ENCODE peak calls at places on chromosomes 4 and X, in seven cellular contexts. A is ascending aorta, X is tibial artery, L is IMR-90, E is choroid plexus epithelial cell, N is fibroblast of lung, I is AG10803. K is an unnamed sample.

GRCh38 chrX:586351-586750 is 44.2 kb upstream of the SHOX start:
- DNase-seq in I (peak), L (no peak), A (no peak), X (no peak), N (no peak), E (no peak), K (no peak)

GRCh38 chr4:122716825-122717448 is 15.6 kb upstream of the BBS12 start:
- DNase-seq in N (peak), E (peak), X (peak), L (peak), I (peak), A (peak), K (peak)

GRCh38 chr4:81314196-81314896 is 99.3 kb upstream of the PRKG2 start:
- DNase-seq in X (no peak), E (peak), L (peak), I (peak), N (peak), A (no peak), K (peak)

GRCh38 chr4:139584784-139585183 is 28.8 kb upstream of the SETD7 start:
- DNase-seq in E (no peak), A (no peak), N (no peak), X (no peak), I (no peak), L (no peak), K (no peak)

GRCh38 chrX:40867352-40867751 is 132.0 kb upstream of the MED14 start:
- DNase-seq in E (peak), L (peak), A (no peak), N (peak), X (no peak), I (peak), K (peak)

GRCh38 chr4:109722357-109722756 is 7.5 kb downstream of the PLA2G12A start:
- DNase-seq in X (no peak), L (no peak), E (no peak), A (no peak), I (no peak), N (no peak), K (no peak)

GRCh38 chr4:102139132-102139573 is 206.1 kb downstream of the SLC39A8 start:
- DNase-seq in I (peak), X (no peak), E (peak), A (no peak), L (no peak), N (no peak), K (no peak)

GRCh38 chr4:81790477-81790876 is 318.8 kb upstream of the RASGEF1B start:
- DNase-seq in L (no peak), X (no peak), E (no peak), I (no peak), A (no peak), N (no peak), K (no peak)

GRCh38 chr4:54099287-54099958 is 540 bp upstream of the GSX2 start:
- DNase-seq in A (no peak), N (no peak), E (peak), L (no peak), X (no peak), I (no peak), K (no peak)

GRCh38 chrX:108484251-108484650 is 44.6 kb downstream of the COL4A5 start:
- DNase-seq in X (no peak), I (no peak), E (no peak), A (no peak), L (no peak), N (no peak), K (no peak)

GRCh38 chr4:71586087-71586763 is 197.7 kb downstream of the GC start:
- DNase-seq in A (no peak), N (no peak), X (no peak), I (no peak), L (no peak), E (no peak), K (no peak)

GRCh38 chrX:56788229-56788628 is 59.2 kb downstream of the NBDY start:
- DNase-seq in L (peak), N (no peak), E (no peak), A (peak), I (no peak), X (no peak), K (no peak)

GRCh38 chr4:151489462-151490203 is 80.7 kb downstream of the FHIP1A start:
- DNase-seq in L (no peak), E (no peak), I (no peak), N (no peak), X (no peak), A (no peak), K (peak)

GRCh38 chr4:89992744-89993143 is 98.1 kb downstream of the MMRN1 start:
- DNase-seq in A (no peak), L (no peak), X (no peak), N (no peak), I (no peak), E (no peak), K (no peak)

GRCh38 chr4:88828846-88829245 is 131.2 kb upstream of the NAP1L5 start:
- DNase-seq in E (peak), A (no peak), L (peak), I (peak), X (no peak), N (peak), K (no peak)

GRCh38 chr4:9931196-9931595 is 90.1 kb downstream of the SLC2A9 start:
- DNase-seq in E (no peak), A (no peak), X (no peak), I (no peak), L (no peak), N (no peak), K (no peak)

GRCh38 chrX:109856974-109857373 is 123.9 kb upstream of the ACSL4 start:
- DNase-seq in E (peak), L (peak), I (no peak), N (peak), X (no peak), A (no peak), K (no peak)

GRCh38 chr4:83082777-83083176 is 31.8 kb downstream of the PLAC8 start:
- DNase-seq in I (peak), L (no peak), A (no peak), X (no peak), E (no peak), N (no peak), K (no peak)

GRCh38 chrX:3204606-3205005 is 141.8 kb downstream of the MXRA5 start:
- DNase-seq in E (peak), X (no peak), N (peak), L (no peak), A (no peak), I (peak), K (no peak)

GRCh38 chr4:3493720-3494492 is 30.8 kb downstream of the DOK7 start:
- DNase-seq in I (no peak), N (no peak), X (no peak), A (no peak), E (no peak), L (no peak), K (no peak)

GRCh38 chr4:3416270-3416669 is 25.5 kb upstream of the HGFAC start:
- DNase-seq in A (no peak), E (no peak), X (no peak), N (no peak), L (no peak), I (no peak), K (no peak)

GRCh38 chrX:18994713-18995112 is 10.8 kb upstream of the PHKA2 start:
- DNase-seq in L (peak), I (peak), X (no peak), N (peak), E (peak), A (no peak), K (no peak)

GRCh38 chr4:100049872-100050271 is 99.8 kb upstream of the H2AZ1 start:
- DNase-seq in L (peak), X (no peak), E (no peak), I (no peak), N (no peak), A (no peak), K (no peak)

GRCh38 chr4:174702974-174703478 is 126.0 kb downstream of the GLRA3 start:
- DNase-seq in I (peak), L (no peak), N (no peak), E (peak), X (no peak), A (no peak), K (no peak)

GRCh38 chrX:55754861-55755294 is 37.3 kb downstream of the RRAGB start:
- DNase-seq in X (no peak), L (no peak), A (no peak), N (no peak), I (no peak), E (no peak), K (no peak)

GRCh38 chr4:182370491-182370890 is 127.3 kb downstream of the TENM3 start:
- DNase-seq in E (peak), L (peak), A (no peak), I (no peak), N (no peak), X (no peak), K (no peak)

GRCh38 chrX:153400146-153401132 is 711 bp downstream of the PNMA6E start:
- DNase-seq in E (peak), L (no peak), X (no peak), I (no peak), N (no peak), A (no peak), K (no peak)

GRCh38 chrX:67207912-67208311 is 335.9 kb upstream of the AR start:
- DNase-seq in I (no peak), N (no peak), E (no peak), X (no peak), A (no peak), L (no peak), K (no peak)

GRCh38 chr4:7755529-7755928 is 184.1 kb downstream of the AFAP1 start:
- DNase-seq in L (no peak), X (no peak), A (no peak), I (no peak), E (no peak), N (no peak), K (no peak)
- H3K4me3 ChIP-seq in L (no peak), X (no peak), A (no peak), I (no peak), E (peak), N (no peak), K (no peak)

GRCh38 chrX:54494970-54495813 is 842 bp downstream of the FGD1 start:
- DNase-seq in L (peak), N (peak), A (no peak), I (peak), X (peak), E (no peak), K (peak)

GRCh38 chrX:54496517-54496852 is 451 bp upstream of the FGD1 start:
- DNase-seq in L (no peak), A (no peak), E (no peak), I (no peak), N (no peak), X (no peak), K (no peak)

GRCh38 chrX:54495814-54496516 is at the start of gene FGD1:
- DNase-seq in X (peak), N (peak), L (peak), E (peak), I (peak), A (peak), K (peak)

GRCh38 chrX:54494166-54494969 is 1.7 kb downstream of the FGD1 start:
- DNase-seq in L (no peak), X (no peak), N (peak), E (no peak), A (no peak), I (no peak), K (no peak)

GRCh38 chrX:54492340-54492739 is 3.7 kb downstream of the FGD1 start:
- DNase-seq in E (peak), A (peak), I (peak), L (peak), X (peak), N (peak), K (no peak)
- H3K4me3 ChIP-seq in E (no peak), A (no peak), I (peak), L (no peak), X (no peak), N (peak), K (no peak)

GRCh38 chrX:64843224-64843623 is 133.0 kb downstream of the ZC4H2 start:
- DNase-seq in A (no peak), N (no peak), X (no peak), L (no peak), E (no peak), I (no peak), K (no peak)

DNA sequence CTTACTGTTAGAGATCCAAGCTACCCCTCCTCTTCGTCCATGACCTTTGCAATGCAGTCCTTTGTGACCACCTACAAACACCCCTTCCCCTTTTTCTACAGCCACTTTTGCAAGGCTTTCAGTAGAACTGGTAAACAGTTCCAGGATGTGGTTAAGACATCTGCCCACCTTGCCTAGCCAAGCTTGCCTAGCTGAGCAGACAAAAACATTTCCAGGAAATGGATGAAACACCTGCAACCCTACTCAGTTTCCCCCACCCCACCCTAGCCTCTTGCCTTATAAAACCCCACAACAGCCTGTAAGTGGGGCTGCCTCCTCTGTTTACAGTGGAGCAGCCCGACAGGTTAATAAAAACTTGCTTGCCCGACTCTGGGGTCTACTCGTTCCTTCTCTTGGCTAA is 133.8 kb downstream of the ZC4H2 start:
- DNase-seq in A (no peak), N (no peak), L (no peak), I (no peak), E (no peak), X (no peak), K (no peak)
- H3K4me3 ChIP-seq in A (no peak), N (no peak), L (no peak), I (no peak), E (no peak), X (no peak), K (no peak)

DNA sequence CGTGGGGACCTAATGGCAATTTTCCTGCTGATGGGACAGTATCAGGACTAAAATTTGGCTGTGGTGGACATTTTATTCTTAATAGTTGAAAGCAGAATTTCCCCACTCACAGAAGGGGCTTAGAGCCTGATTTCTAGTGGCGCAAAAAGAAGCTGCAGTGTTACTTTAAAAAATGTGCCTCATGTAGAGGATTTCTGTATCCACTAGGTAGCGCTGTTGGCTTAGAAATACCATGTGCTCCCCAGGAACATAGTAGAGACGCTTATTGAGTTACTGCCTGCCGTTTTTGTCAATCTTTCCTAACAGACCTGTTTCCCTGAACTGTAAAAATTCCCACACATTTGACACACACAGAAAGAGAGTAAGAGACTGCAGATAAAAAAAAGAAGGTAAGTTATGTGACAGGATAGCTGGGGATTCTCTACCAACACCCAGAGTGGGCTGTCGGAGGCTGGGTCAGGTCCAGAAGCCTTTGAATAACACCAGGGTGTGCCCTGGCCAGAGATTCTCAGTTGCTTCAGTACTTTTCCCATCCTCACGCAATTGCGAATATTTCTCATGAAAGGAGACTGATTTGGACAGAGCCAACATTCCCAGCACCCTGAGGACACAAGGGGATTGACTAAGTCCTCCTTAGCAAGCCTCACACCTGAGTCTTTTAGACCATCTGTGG is 88.4 kb downstream of the ZXDA start:
- DNase-seq in L (peak), E (peak), X (no peak), I (peak), A (no peak), N (peak), K (peak)
- H3K4me3 ChIP-seq in L (no peak), E (no peak), X (peak), I (peak), A (no peak), N (no peak), K (no peak)

DNA sequence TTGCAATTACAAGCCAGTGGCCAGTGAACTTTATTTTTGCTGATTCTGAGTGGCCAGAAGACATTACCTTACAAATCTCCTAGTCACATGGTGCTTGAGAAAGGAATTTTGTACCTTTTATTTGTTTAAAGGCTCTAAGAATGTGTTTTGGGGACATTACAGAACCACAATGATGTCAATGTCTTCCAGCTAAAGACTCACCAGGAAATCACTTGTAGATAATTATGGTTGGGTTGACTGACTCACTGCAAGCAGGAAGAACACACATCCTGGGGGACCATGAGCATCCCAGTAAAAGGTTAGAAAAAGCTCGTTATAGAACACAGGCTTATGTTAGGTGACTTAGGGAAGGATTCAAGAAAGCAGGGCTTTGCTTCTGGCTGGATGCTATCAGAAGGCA is 119.4 kb upstream of the FAM9B start:
- DNase-seq in I (peak), E (peak), A (no peak), N (no peak), X (no peak), L (peak), K (no peak)
- H3K4me3 ChIP-seq in I (no peak), E (no peak), A (no peak), N (no peak), X (no peak), L (no peak), K (no peak)

DNA sequence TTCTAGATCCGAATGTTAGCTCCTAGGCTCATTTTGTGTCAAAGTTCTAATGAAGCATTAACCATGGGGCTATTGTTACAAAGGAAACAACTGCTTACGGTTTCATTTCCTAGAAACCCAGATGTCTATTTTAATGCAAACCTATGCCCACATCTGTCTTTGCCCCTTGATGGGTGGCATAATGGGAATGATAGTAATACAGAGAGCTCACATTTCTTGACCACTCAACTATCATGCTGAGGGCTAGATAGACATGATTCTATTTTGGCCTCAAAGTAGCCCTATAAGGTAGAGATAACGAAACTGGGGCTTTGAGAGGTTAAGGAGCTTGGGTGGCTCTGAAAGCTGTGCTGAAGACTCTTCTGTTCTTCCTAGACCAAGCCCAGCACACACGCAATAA is 1.9 kb downstream of the TLR7 start:
- DNase-seq in I (no peak), E (no peak), X (no peak), N (no peak), L (no peak), A (no peak), K (no peak)
- H3K4me3 ChIP-seq in I (no peak), E (no peak), X (no peak), N (no peak), L (no peak), A (no peak), K (no peak)

DNA sequence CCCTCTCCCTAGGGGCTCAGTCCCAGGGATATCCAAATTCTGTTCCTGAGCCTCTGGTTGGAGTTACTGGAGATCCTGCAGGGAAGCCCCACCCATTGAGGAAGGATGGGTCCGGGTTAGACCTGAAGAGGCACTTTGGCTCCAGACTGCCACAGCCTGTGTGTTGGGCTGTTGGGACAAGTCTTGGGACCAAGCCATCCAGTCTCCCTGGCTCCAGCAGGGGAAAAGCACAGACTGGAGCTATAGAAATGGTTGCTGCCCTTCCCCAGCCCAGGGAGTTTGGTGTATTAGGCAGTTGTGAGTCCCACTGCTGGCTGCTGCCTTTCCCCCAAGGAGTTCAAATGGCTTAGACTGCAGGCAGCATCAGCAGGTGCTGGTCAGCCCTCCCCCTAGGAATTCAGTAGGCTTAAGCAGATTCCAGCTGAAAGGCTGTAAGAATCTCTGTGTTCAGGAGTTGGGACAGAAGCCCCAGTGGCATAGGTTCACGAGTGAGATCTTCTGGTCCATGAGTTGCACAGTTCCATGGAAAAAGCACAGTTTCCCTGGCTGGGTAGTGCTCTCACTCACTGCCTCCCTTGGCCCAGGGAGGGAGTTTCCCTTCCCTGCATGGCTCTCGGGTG is 344.0 kb upstream of the EPHA5 start:
- DNase-seq in X (no peak), I (no peak), L (no peak), A (no peak), N (no peak), E (no peak), K (no peak)
- H3K4me3 ChIP-seq in X (no peak), I (no peak), L (no peak), A (no peak), N (no peak), E (no peak), K (no peak)

GRCh38 chr4:142566780-142567179 is 279.3 kb downstream of the INPP4B start:
- DNase-seq in E (no peak), I (no peak), A (no peak), N (no peak), X (no peak), L (no peak), K (no peak)
- H3K4me3 ChIP-seq in E (no peak), I (no peak), A (no peak), N (no peak), X (no peak), L (no peak), K (no peak)

GRCh38 chr4:114349543-114350175 is 248.9 kb upstream of the UGT8 start:
- DNase-seq in L (peak), E (peak), N (peak), A (no peak), I (no peak), X (no peak), K (no peak)
- H3K4me3 ChIP-seq in L (no peak), E (no peak), N (no peak), A (no peak), I (no peak), X (no peak), K (no peak)

GRCh38 chr4:6272863-6273660 is 3.4 kb downstream of the WFS1 start:
- DNase-seq in X (no peak), N (peak), E (peak), L (peak), I (peak), A (peak), K (peak)
- H3K4me3 ChIP-seq in X (peak), N (no peak), E (no peak), L (no peak), I (no peak), A (peak), K (peak)